ENCODE peak calls at places on chromosomes 5 and 9, in eight cellular contexts. T is occipital lobe; H is cardiac septum; Y is amniotic stem cell; J is Jurkat, Clone E6-1; K is heart right ventricle; Z is SW480; N is NCI-H446. U is an unnamed sample.
A peak's percentile ranks its signal among the peaks of the same experiment; 100 is the strongest.

GRCh38 chr5:176818391-176819098 is 8.2 kb downstream of the UNC5A start:
- DNase-seq in T (no peak), H (no peak), Y (no peak), J (peak; percentile 28), K (no peak), Z (peak; percentile 94), N (no peak), U (peak; percentile 22)

GRCh38 chr9:2768330-2768729 is 51.0 kb downstream of the KCNV2 start:
- DNase-seq in T (no peak), H (no peak), Y (no peak), J (no peak), K (no peak), Z (no peak), N (no peak), U (no peak)

GRCh38 chr9:113012492-113012891 is 500 bp upstream of the ZNF883 start:
- DNase-seq in T (no peak), H (no peak), Y (no peak), J (no peak), K (no peak), Z (no peak), N (no peak), U (no peak)

GRCh38 chr9:297104-297794 is 82.6 kb downstream of the DOCK8 start:
- DNase-seq in T (no peak), H (peak; percentile 80), Y (no peak), J (no peak), K (peak; percentile 12), Z (no peak), N (no peak), U (peak; percentile 74)

GRCh38 chr5:80867233-80867632 is 92.9 kb upstream of the RASGRF2 start:
- DNase-seq in T (no peak), H (no peak), Y (no peak), J (no peak), K (no peak), Z (no peak), N (no peak), U (no peak)

GRCh38 chr9:123316053-123316718 is 39.8 kb upstream of the CRB2 start:
- DNase-seq in T (no peak), H (peak; percentile 15), Y (no peak), J (no peak), K (no peak), Z (no peak), N (no peak), U (no peak)

GRCh38 chr9:118669986-118670385 is 699.2 kb downstream of the BRINP1 start:
- DNase-seq in T (no peak), H (no peak), Y (no peak), J (no peak), K (no peak), Z (no peak), N (no peak), U (no peak)

GRCh38 chr5:54520438-54520846 is 2.9 kb downstream of the SNX18 start:
- DNase-seq in T (no peak), H (no peak), Y (no peak), J (no peak), K (no peak), Z (no peak), N (no peak), U (no peak)

GRCh38 chr5:164341056-164341619 is 835.7 kb downstream of the MAT2B start:
- DNase-seq in T (no peak), H (no peak), Y (no peak), J (no peak), K (no peak), Z (no peak), N (no peak), U (no peak)

GRCh38 chr5:113245427-113246052 is 189.2 kb downstream of the TSSK1B start:
- DNase-seq in T (no peak), H (no peak), Y (no peak), J (no peak), K (no peak), Z (no peak), N (no peak), U (no peak)

GRCh38 chr5:163696270-163696887 is 191.0 kb downstream of the MAT2B start:
- DNase-seq in T (peak; percentile 23), H (no peak), Y (peak; percentile 62), J (peak; percentile 20), K (no peak), Z (peak; percentile 81), N (peak; percentile 81), U (no peak)

GRCh38 chr5:179292681-179293080 is 52.6 kb downstream of the ADAMTS2 start:
- DNase-seq in T (no peak), H (no peak), Y (no peak), J (no peak), K (no peak), Z (no peak), N (no peak), U (no peak)

GRCh38 chr9:7216004-7216821 is 458.4 kb downstream of the KDM4C start:
- DNase-seq in T (no peak), H (no peak), Y (no peak), J (no peak), K (no peak), Z (peak; percentile 11), N (no peak), U (no peak)

GRCh38 chr5:174190073-174190675 is 144.7 kb downstream of the NSG2 start:
- DNase-seq in T (no peak), H (no peak), Y (no peak), J (no peak), K (no peak), Z (no peak), N (no peak), U (no peak)

GRCh38 chr5:128674837-128675446 is 136.9 kb upstream of the FBN2 start:
- DNase-seq in T (no peak), H (no peak), Y (peak; percentile 31), J (peak; percentile 41), K (peak; percentile 9), Z (peak; percentile 39), N (peak; percentile 30), U (no peak)

GRCh38 chr5:36666986-36667385 is 60.6 kb downstream of the SLC1A3 start:
- DNase-seq in T (no peak), H (no peak), Y (no peak), J (no peak), K (no peak), Z (no peak), N (no peak), U (no peak)

GRCh38 chr9:101117091-101117490 is 88.6 kb downstream of the PLPPR1 start:
- DNase-seq in T (no peak), H (no peak), Y (no peak), J (no peak), K (no peak), Z (no peak), N (no peak), U (no peak)

GRCh38 chr5:170293273-170293672 is 4.3 kb downstream of the LCP2 start:
- DNase-seq in T (no peak), H (peak; percentile 94), Y (no peak), J (no peak), K (no peak), Z (no peak), N (no peak), U (peak; percentile 85)

GRCh38 chr5:143001764-143002351 is 231.7 kb downstream of the ARHGAP26 start:
- DNase-seq in T (no peak), H (no peak), Y (peak; percentile 61), J (no peak), K (no peak), Z (no peak), N (no peak), U (no peak)

GRCh38 chr9:86246752-86247161 is 12.7 kb downstream of the C9orf153 start:
- DNase-seq in T (no peak), H (no peak), Y (no peak), J (no peak), K (peak; percentile 13), Z (peak; percentile 17), N (no peak), U (no peak)

GRCh38 chr5:94425396-94425795 is 193.0 kb downstream of the KIAA0825 start:
- DNase-seq in T (no peak), H (no peak), Y (no peak), J (no peak), K (no peak), Z (no peak), N (no peak), U (no peak)

GRCh38 chr5:168159425-168159824 is 132.0 kb upstream of the WWC1 start:
- DNase-seq in T (no peak), H (peak; percentile 17), Y (no peak), J (peak; percentile 42), K (no peak), Z (peak; percentile 43), N (no peak), U (no peak)

GRCh38 chr5:19044931-19045695 is 942.9 kb downstream of the CDH18 start:
- DNase-seq in T (no peak), H (no peak), Y (no peak), J (no peak), K (no peak), Z (peak; percentile 85), N (no peak), U (no peak)

GRCh38 chr5:2299388-2300220 is 416.9 kb upstream of the IRX4 start:
- DNase-seq in T (no peak), H (no peak), Y (no peak), J (no peak), K (no peak), Z (no peak), N (no peak), U (no peak)

GRCh38 chr5:170606939-170607338 is 103.1 kb downstream of the KCNIP1 start:
- DNase-seq in T (no peak), H (no peak), Y (no peak), J (no peak), K (no peak), Z (no peak), N (no peak), U (no peak)

GRCh38 chr5:146426853-146427618 is 20.1 kb upstream of the TCERG1 start:
- DNase-seq in T (no peak), H (no peak), Y (no peak), J (peak; percentile 24), K (no peak), Z (peak; percentile 77), N (peak; percentile 65), U (no peak)

GRCh38 chr5:40675396-40676133 is 4.2 kb upstream of the PTGER4 start:
- DNase-seq in T (no peak), H (no peak), Y (no peak), J (peak; percentile 89), K (no peak), Z (no peak), N (no peak), U (no peak)

GRCh38 chr9:127707766-127708165 is 978 bp downstream of the CFAP157 start:
- DNase-seq in T (no peak), H (no peak), Y (no peak), J (peak; percentile 55), K (no peak), Z (peak; percentile 51), N (no peak), U (no peak)

GRCh38 chr5:31029925-31030324 is 163.6 kb upstream of the CDH6 start:
- DNase-seq in T (no peak), H (no peak), Y (no peak), J (peak; percentile 6), K (no peak), Z (no peak), N (no peak), U (no peak)

GRCh38 chr9:37947431-37947830 is 43.5 kb upstream of the SLC25A51 start:
- DNase-seq in T (no peak), H (no peak), Y (no peak), J (no peak), K (no peak), Z (no peak), N (no peak), U (no peak)

GRCh38 chr9:93298498-93299417 is 114.8 kb downstream of the WNK2 start:
- DNase-seq in T (no peak), H (peak; percentile 63), Y (no peak), J (no peak), K (no peak), Z (no peak), N (no peak), U (no peak)

GRCh38 chr5:89686081-89686765 is 723.3 kb downstream of the CETN3 start:
- DNase-seq in T (no peak), H (no peak), Y (no peak), J (no peak), K (no peak), Z (no peak), N (no peak), U (no peak)

GRCh38 chr5:133742370-133743036 is 130.2 kb upstream of the FSTL4 start:
- DNase-seq in T (no peak), H (no peak), Y (no peak), J (no peak), K (no peak), Z (peak; percentile 72), N (no peak), U (no peak)

GRCh38 chr5:142748568-142749249 is 21.5 kb upstream of the ARHGAP26 start:
- DNase-seq in T (no peak), H (no peak), Y (no peak), J (peak; percentile 28), K (peak; percentile 25), Z (peak; percentile 59), N (no peak), U (peak; percentile 68)

U was measured in Right ventricle myocardium inferior.